ENCODE peak calls at places on chromosome 18, in eight cellular contexts. One of them, this sample, is unnamed. For H3K4me1, the result is how much of the 10 kb centered on the place peaks cover.

GRCh38 chr18:79572093-79572780 is 107.4 kb upstream of the CTDP1 start:
- DNase-seq in GM23338: no peak
- DNase-seq in cardiac muscle cell: no peak
- DNase-seq in breast epithelium: no peak
- DNase-seq in IMR-90: no peak
- DNase-seq in A549: no peak
- DNase-seq in CD4-positive, CD25-positive, alpha-beta regulatory T cell: no peak
- DNase-seq in GM23248: no peak
- DNase-seq in this sample: peak

GRCh38 chr18:50775207-50775606 is 44.6 kb downstream of the MRO start:
- DNase-seq in CD4-positive, CD25-positive, alpha-beta regulatory T cell: no peak
- DNase-seq in IMR-90: no peak
- DNase-seq in GM23338: peak
- DNase-seq in A549: no peak
- DNase-seq in GM23248: no peak
- DNase-seq in cardiac muscle cell: no peak
- DNase-seq in breast epithelium: no peak
- DNase-seq in this sample: no peak

GRCh38 chr18:24333116-24333515 is 64.5 kb downstream of the OSBPL1A start:
- DNase-seq in GM23338: no peak
- DNase-seq in cardiac muscle cell: no peak
- DNase-seq in A549: no peak
- DNase-seq in CD4-positive, CD25-positive, alpha-beta regulatory T cell: no peak
- DNase-seq in IMR-90: no peak
- DNase-seq in GM23248: peak
- DNase-seq in breast epithelium: no peak
- DNase-seq in this sample: no peak

GRCh38 chr18:70758780-70759179 is 469.9 kb downstream of the SOCS6 start:
- DNase-seq in GM23248: no peak
- DNase-seq in IMR-90: no peak
- DNase-seq in CD4-positive, CD25-positive, alpha-beta regulatory T cell: no peak
- DNase-seq in GM23338: no peak
- DNase-seq in A549: no peak
- DNase-seq in breast epithelium: no peak
- DNase-seq in cardiac muscle cell: no peak
- DNase-seq in this sample: no peak

GRCh38 chr18:23563377-23564043 is 22.8 kb downstream of the NPC1 start:
- DNase-seq in cardiac muscle cell: no peak
- DNase-seq in GM23248: peak
- DNase-seq in IMR-90: peak
- DNase-seq in breast epithelium: no peak
- DNase-seq in GM23338: no peak
- DNase-seq in A549: no peak
- DNase-seq in CD4-positive, CD25-positive, alpha-beta regulatory T cell: no peak
- DNase-seq in this sample: no peak

GRCh38 chr18:73381361-73382031 is 513.7 kb upstream of the NETO1 start:
- DNase-seq in GM23248: no peak
- DNase-seq in cardiac muscle cell: no peak
- DNase-seq in GM23338: no peak
- DNase-seq in IMR-90: no peak
- DNase-seq in breast epithelium: no peak
- DNase-seq in CD4-positive, CD25-positive, alpha-beta regulatory T cell: no peak
- DNase-seq in A549: no peak
- DNase-seq in this sample: no peak

GRCh38 chr18:59957957-59958356 is 58.2 kb downstream of the PMAIP1 start:
- DNase-seq in GM23248: peak
- DNase-seq in IMR-90: peak
- DNase-seq in A549: no peak
- DNase-seq in GM23338: no peak
- DNase-seq in breast epithelium: no peak
- DNase-seq in cardiac muscle cell: peak
- DNase-seq in CD4-positive, CD25-positive, alpha-beta regulatory T cell: no peak
- DNase-seq in this sample: no peak

GRCh38 chr18:79395761-79396404 is at the start of gene NFATC1:
- DNase-seq in cardiac muscle cell: peak
- DNase-seq in breast epithelium: peak
- DNase-seq in GM23338: peak
- DNase-seq in IMR-90: peak
- DNase-seq in CD4-positive, CD25-positive, alpha-beta regulatory T cell: peak
- DNase-seq in GM23248: peak
- DNase-seq in A549: peak
- DNase-seq in this sample: no peak

GRCh38 chr18:31446854-31447253 is 687 bp upstream of the DSG3 start:
- DNase-seq in cardiac muscle cell: no peak
- DNase-seq in CD4-positive, CD25-positive, alpha-beta regulatory T cell: no peak
- DNase-seq in A549: no peak
- DNase-seq in GM23338: no peak
- DNase-seq in GM23248: no peak
- DNase-seq in IMR-90: no peak
- DNase-seq in breast epithelium: no peak
- DNase-seq in this sample: no peak

GRCh38 chr18:22169011-22169888 is at the start of gene GATA6:
- DNase-seq in IMR-90: peak
- DNase-seq in A549: peak
- DNase-seq in GM23338: peak
- DNase-seq in CD4-positive, CD25-positive, alpha-beta regulatory T cell: no peak
- DNase-seq in GM23248: peak
- DNase-seq in cardiac muscle cell: peak
- DNase-seq in breast epithelium: peak
- DNase-seq in this sample: peak

GRCh38 chr18:51907687-51908597 is 432.1 kb upstream of the DCC start:
- DNase-seq in IMR-90: no peak
- DNase-seq in A549: no peak
- DNase-seq in GM23338: no peak
- DNase-seq in CD4-positive, CD25-positive, alpha-beta regulatory T cell: no peak
- DNase-seq in cardiac muscle cell: no peak
- DNase-seq in breast epithelium: no peak
- DNase-seq in GM23248: no peak
- DNase-seq in this sample: no peak

GRCh38 chr18:13871701-13872100 is 43.6 kb downstream of the MC2R start:
- DNase-seq in breast epithelium: no peak
- DNase-seq in GM23248: no peak
- DNase-seq in cardiac muscle cell: no peak
- DNase-seq in A549: no peak
- DNase-seq in GM23338: peak
- DNase-seq in CD4-positive, CD25-positive, alpha-beta regulatory T cell: no peak
- DNase-seq in IMR-90: no peak
- DNase-seq in this sample: no peak

GRCh38 chr18:14997367-14997766 is 249.4 kb downstream of the ANKRD30B start:
- DNase-seq in CD4-positive, CD25-positive, alpha-beta regulatory T cell: no peak
- DNase-seq in A549: no peak
- DNase-seq in breast epithelium: no peak
- DNase-seq in IMR-90: no peak
- DNase-seq in GM23248: no peak
- DNase-seq in GM23338: no peak
- DNase-seq in cardiac muscle cell: no peak
- DNase-seq in this sample: peak

GRCh38 chr18:59343916-59344315 is 15.1 kb downstream of the LMAN1 start:
- DNase-seq in A549: no peak
- DNase-seq in IMR-90: no peak
- DNase-seq in GM23248: no peak
- DNase-seq in breast epithelium: no peak
- DNase-seq in GM23338: no peak
- DNase-seq in cardiac muscle cell: no peak
- DNase-seq in CD4-positive, CD25-positive, alpha-beta regulatory T cell: no peak
- DNase-seq in this sample: no peak

GRCh38 chr18:9536354-9537152 is 61.2 kb downstream of the RALBP1 start:
- DNase-seq in A549: no peak
- DNase-seq in GM23338: no peak
- DNase-seq in GM23248: peak
- DNase-seq in cardiac muscle cell: no peak
- DNase-seq in breast epithelium: no peak
- DNase-seq in CD4-positive, CD25-positive, alpha-beta regulatory T cell: no peak
- DNase-seq in IMR-90: peak
- DNase-seq in this sample: no peak

GRCh38 chr18:824179-824578 is 12.1 kb upstream of the YES1 start:
- DNase-seq in CD4-positive, CD25-positive, alpha-beta regulatory T cell: no peak
- DNase-seq in breast epithelium: no peak
- DNase-seq in A549: no peak
- DNase-seq in GM23248: no peak
- DNase-seq in cardiac muscle cell: no peak
- DNase-seq in GM23338: no peak
- DNase-seq in IMR-90: no peak
- DNase-seq in this sample: no peak

GRCh38 chr18:49524951-49525350 is 36.9 kb upstream of the LIPG start:
- DNase-seq in CD4-positive, CD25-positive, alpha-beta regulatory T cell: no peak
- DNase-seq in GM23248: no peak
- DNase-seq in GM23338: no peak
- DNase-seq in IMR-90: no peak
- DNase-seq in breast epithelium: no peak
- DNase-seq in A549: no peak
- DNase-seq in cardiac muscle cell: no peak
- DNase-seq in this sample: no peak
- H3K27ac ChIP-seq in CD4-positive, CD25-positive, alpha-beta regulatory T cell: no peak
- H3K27ac ChIP-seq in GM23248: no peak
- H3K27ac ChIP-seq in GM23338: no peak
- H3K27ac ChIP-seq in IMR-90: no peak
- H3K27ac ChIP-seq in breast epithelium: no peak
- H3K27ac ChIP-seq in A549: no peak
- H3K27ac ChIP-seq in cardiac muscle cell: no peak
- H3K27ac ChIP-seq in this sample: no peak

GRCh38 chr18:38663270-38663669 is 1097.7 kb upstream of the CELF4 start:
- DNase-seq in cardiac muscle cell: no peak
- DNase-seq in breast epithelium: no peak
- DNase-seq in GM23338: no peak
- DNase-seq in IMR-90: no peak
- DNase-seq in A549: no peak
- DNase-seq in GM23248: no peak
- DNase-seq in CD4-positive, CD25-positive, alpha-beta regulatory T cell: no peak
- DNase-seq in this sample: no peak
- H3K4me1 ChIP-seq in cardiac muscle cell: under half
- H3K4me1 ChIP-seq in breast epithelium: under half
- H3K4me1 ChIP-seq in GM23338: under half
- H3K4me1 ChIP-seq in IMR-90: under half
- H3K4me1 ChIP-seq in A549: under half
- H3K4me1 ChIP-seq in GM23248: under half
- H3K4me1 ChIP-seq in CD4-positive, CD25-positive, alpha-beta regulatory T cell: under half
- H3K4me1 ChIP-seq in this sample: under half

DNA sequence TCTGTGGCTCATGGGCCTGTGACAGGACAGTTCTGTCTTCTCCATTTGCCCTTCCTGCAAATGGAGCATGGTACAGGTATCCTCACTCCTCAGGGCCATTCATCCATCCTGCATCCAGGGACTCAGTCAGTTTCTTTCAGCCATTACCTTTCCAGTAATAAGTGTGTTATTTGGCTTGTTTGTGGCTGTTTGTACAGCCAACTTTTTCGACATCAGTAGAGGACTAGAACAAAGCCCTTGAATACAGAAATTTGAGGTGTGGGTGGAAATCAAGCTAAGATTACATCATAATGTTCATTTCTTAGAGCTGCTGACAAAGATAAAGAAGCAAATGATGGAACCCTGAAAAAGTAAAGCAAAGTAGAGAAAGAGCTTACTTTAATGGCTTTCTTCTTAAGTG is 290.4 kb downstream of the PTPRM start:
- DNase-seq in GM23338: no peak
- DNase-seq in CD4-positive, CD25-positive, alpha-beta regulatory T cell: no peak
- DNase-seq in A549: no peak
- DNase-seq in GM23248: no peak
- DNase-seq in IMR-90: no peak
- DNase-seq in cardiac muscle cell: no peak
- DNase-seq in breast epithelium: no peak
- DNase-seq in this sample: no peak
- H3K27ac ChIP-seq in GM23338: no peak
- H3K27ac ChIP-seq in CD4-positive, CD25-positive, alpha-beta regulatory T cell: no peak
- H3K27ac ChIP-seq in A549: peak
- H3K27ac ChIP-seq in GM23248: no peak
- H3K27ac ChIP-seq in IMR-90: no peak
- H3K27ac ChIP-seq in cardiac muscle cell: peak
- H3K27ac ChIP-seq in breast epithelium: no peak
- H3K27ac ChIP-seq in this sample: no peak

GRCh38 chr18:74454279-74454741 is 2.8 kb downstream of the DIPK1C start:
- DNase-seq in breast epithelium: no peak
- DNase-seq in CD4-positive, CD25-positive, alpha-beta regulatory T cell: no peak
- DNase-seq in GM23338: no peak
- DNase-seq in GM23248: no peak
- DNase-seq in cardiac muscle cell: no peak
- DNase-seq in A549: no peak
- DNase-seq in IMR-90: no peak
- DNase-seq in this sample: no peak
- H3K4me1 ChIP-seq in breast epithelium: under half
- H3K4me1 ChIP-seq in CD4-positive, CD25-positive, alpha-beta regulatory T cell: under half
- H3K4me1 ChIP-seq in GM23338: under half
- H3K4me1 ChIP-seq in GM23248: under half
- H3K4me1 ChIP-seq in cardiac muscle cell: under half
- H3K4me1 ChIP-seq in A549: under half
- H3K4me1 ChIP-seq in IMR-90: under half
- H3K4me1 ChIP-seq in this sample: under half

DNA sequence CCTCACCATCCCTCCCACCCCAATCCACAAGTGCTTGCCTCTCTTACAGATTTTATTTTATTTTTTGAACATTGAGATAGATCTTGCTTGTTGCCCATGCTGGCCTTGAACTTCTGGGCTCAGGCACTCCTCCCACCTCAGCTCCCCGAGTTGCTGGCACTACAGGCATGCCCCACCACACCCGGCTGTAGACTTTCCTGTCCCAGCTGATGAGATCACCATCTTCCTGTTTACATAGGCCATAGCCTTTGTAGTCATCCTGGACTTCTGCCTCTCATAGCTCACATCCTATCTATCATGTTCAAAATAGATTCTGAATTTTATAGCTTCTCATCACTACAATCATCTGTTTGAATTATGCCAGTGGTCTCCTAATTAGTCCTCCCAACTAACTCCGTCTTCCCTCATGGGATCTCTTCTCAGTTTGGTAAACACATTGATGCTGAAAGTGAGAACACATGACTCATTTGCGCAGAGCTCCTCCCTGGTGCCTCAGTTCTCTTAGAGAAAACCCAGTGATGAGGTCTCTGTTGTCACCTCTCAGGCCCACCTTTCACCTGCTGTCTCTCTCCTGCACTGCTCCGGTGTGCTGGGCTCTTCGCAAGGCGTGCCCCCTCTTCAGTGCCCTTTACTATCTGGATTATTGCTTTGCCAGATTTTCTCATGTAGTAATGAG is 243.0 kb downstream of the ZNF407 start:
- DNase-seq in CD4-positive, CD25-positive, alpha-beta regulatory T cell: no peak
- DNase-seq in GM23248: peak
- DNase-seq in A549: no peak
- DNase-seq in breast epithelium: no peak
- DNase-seq in GM23338: no peak
- DNase-seq in cardiac muscle cell: no peak
- DNase-seq in IMR-90: peak
- DNase-seq in this sample: no peak
- H3K27ac ChIP-seq in CD4-positive, CD25-positive, alpha-beta regulatory T cell: no peak
- H3K27ac ChIP-seq in GM23248: no peak
- H3K27ac ChIP-seq in A549: no peak
- H3K27ac ChIP-seq in breast epithelium: no peak
- H3K27ac ChIP-seq in GM23338: no peak
- H3K27ac ChIP-seq in cardiac muscle cell: no peak
- H3K27ac ChIP-seq in IMR-90: no peak
- H3K27ac ChIP-seq in this sample: no peak

This sample was measured in upper lobe of left lung.